ENCODE peak calls at places on chromosomes 16 and 17, in four cellular contexts. O is pancreas, C is fibroblast of the aortic adventitia, M is endothelial cell. S is an unnamed sample.

GRCh38 chr17:59848385-59848668 is 44.4 kb downstream of the TUBD1 start:
- DNase-seq in M (no peak), O (no peak), C (no peak), S (no peak)

GRCh38 chr17:71068351-71068750 is 899.0 kb downstream of the KCNJ2 start:
- DNase-seq in O (no peak), M (no peak), C (peak), S (no peak)

GRCh38 chr17:60586288-60586974 is 13.6 kb upstream of the PPM1D start:
- DNase-seq in M (peak), C (peak), O (no peak), S (no peak)

GRCh38 chr16:77289331-77289809 is 90.2 kb downstream of the SYCE1L start:
- DNase-seq in O (no peak), C (peak), M (no peak), S (no peak)

GRCh38 chr17:27415090-27415795 is 41.0 kb upstream of the KSR1 start:
- DNase-seq in C (no peak), M (no peak), O (no peak), S (peak)

GRCh38 chr16:85216522-85217375 is 104.5 kb upstream of the CIBAR2 start:
- DNase-seq in M (no peak), O (no peak), C (no peak), S (no peak)

GRCh38 chr17:80477647-80478478 is 1.5 kb upstream of the NPTX1 start:
- DNase-seq in M (peak), O (peak), C (peak), S (no peak)

GRCh38 chr17:13704333-13704732 is 102.6 kb upstream of the HS3ST3A1 start:
- DNase-seq in M (no peak), C (peak), O (no peak), S (no peak)

GRCh38 chr17:39196820-39197331 is 593 bp downstream of the CACNB1 start:
- DNase-seq in M (no peak), O (no peak), C (no peak), S (peak)

GRCh38 chr16:4260360-4260759 is 12.5 kb downstream of the TFAP4 start:
- DNase-seq in O (peak), C (no peak), M (no peak), S (no peak)

GRCh38 chr16:83713597-83713996 is 94.2 kb upstream of the HSBP1 start:
- DNase-seq in M (no peak), C (no peak), O (no peak), S (peak)

GRCh38 chr17:60390881-60391418 is 983 bp downstream of the USP32 start:
- DNase-seq in C (peak), M (peak), O (peak), S (peak)

GRCh38 chr17:51585514-51586104 is 325.3 kb downstream of the UTP18 start:
- DNase-seq in M (peak), C (no peak), O (no peak), S (no peak)

GRCh38 chr17:78993241-78993956 is 13.7 kb upstream of the LGALS3BP start:
- DNase-seq in C (peak), M (peak), O (peak), S (peak)

GRCh38 chr17:45305532-45306087 is 11.2 kb downstream of the MAP3K14 start:
- DNase-seq in O (no peak), M (no peak), C (no peak), S (no peak)

GRCh38 chr16:14181371-14182050 is 110.4 kb downstream of the MRTFB start:
- DNase-seq in O (no peak), M (no peak), C (peak), S (no peak)

GRCh38 chr17:45907720-45908395 is 13.5 kb downstream of the MAPT start:
- DNase-seq in C (no peak), O (no peak), M (no peak), S (no peak)

GRCh38 chr17:27540300-27541105 is 84.3 kb downstream of the KSR1 start:
- DNase-seq in M (no peak), O (peak), C (peak), S (no peak)

GRCh38 chr16:85612191-85612800 is 826 bp upstream of the GSE1 start:
- DNase-seq in O (peak), C (peak), M (no peak), S (no peak)

GRCh38 chr16:84486126-84486525 is 18.3 kb downstream of the MEAK7 start:
- DNase-seq in O (no peak), M (no peak), C (no peak), S (no peak)

GRCh38 chr17:44878627-44879221 is 20.5 kb downstream of the EFTUD2 start:
- DNase-seq in M (peak), C (peak), O (no peak), S (peak)

GRCh38 chr17:67221062-67221998 is 23.7 kb downstream of the HELZ start:
- DNase-seq in M (peak), C (peak), O (no peak), S (peak)

GRCh38 chr17:11996722-11997146 is 541 bp downstream of the ZNF18 start:
- DNase-seq in C (peak), M (no peak), O (no peak), S (peak)

GRCh38 chr17:50944902-50945720 is 79.0 kb upstream of the TOB1 start:
- DNase-seq in M (no peak), O (no peak), C (no peak), S (no peak)

GRCh38 chr17:57946798-57947358 is 8.3 kb downstream of the CUEDC1 start:
- DNase-seq in C (peak), M (no peak), O (no peak), S (peak)

GRCh38 chr17:3944485-3945388 is 19.5 kb downstream of the ATP2A3 start:
- DNase-seq in C (peak), O (no peak), M (peak), S (no peak)

GRCh38 chr17:57968456-57968855 is 13.2 kb upstream of the CUEDC1 start:
- DNase-seq in O (no peak), C (no peak), M (no peak), S (no peak)

GRCh38 chr17:34668206-34668605 is 88.8 kb downstream of the TMEM132E start:
- DNase-seq in M (no peak), C (no peak), O (peak), S (no peak)

GRCh38 chr17:29037739-29038465 is 5.0 kb upstream of the PIPOX start:
- DNase-seq in C (no peak), M (no peak), O (no peak), S (no peak)

GRCh38 chr16:19751478-19751877 is 33.4 kb downstream of the IQCK start:
- DNase-seq in M (no peak), C (no peak), O (no peak), S (no peak)

GRCh38 chr16:54446639-54447038 is 160.1 kb upstream of the IRX3 start:
- DNase-seq in M (no peak), O (no peak), C (peak), S (no peak)

GRCh38 chr17:74763565-74764387 is 12.4 kb downstream of the NAT9 start:
- DNase-seq in M (no peak), O (no peak), C (no peak), S (no peak)

GRCh38 chr17:80999224-81000088 is 7.8 kb downstream of the CHMP6 start:
- DNase-seq in C (no peak), O (no peak), M (no peak), S (no peak)

GRCh38 chr17:75552847-75553552 is 27.5 kb downstream of the LLGL2 start:
- DNase-seq in O (no peak), C (no peak), M (no peak), S (no peak)

GRCh38 chr17:59284317-59284716 is 47.1 kb upstream of the YPEL2 start:
- DNase-seq in C (no peak), O (no peak), M (no peak), S (no peak)

GRCh38 chr17:57541472-57542394 is 203.4 kb downstream of the CCDC182 start:
- DNase-seq in O (no peak), C (peak), M (no peak), S (no peak)

GRCh38 chr17:55706808-55707773 is 15.6 kb downstream of the TMEM100 start:
- DNase-seq in O (no peak), C (peak), M (no peak), S (no peak)

GRCh38 chr17:2853722-2854580 is 57.7 kb downstream of the RAP1GAP2 start:
- DNase-seq in O (peak), M (peak), C (no peak), S (no peak)

GRCh38 chr16:17448640-17449638 is 21.8 kb downstream of the XYLT1 start:
- DNase-seq in O (peak), M (no peak), C (no peak), S (no peak)

DNA sequence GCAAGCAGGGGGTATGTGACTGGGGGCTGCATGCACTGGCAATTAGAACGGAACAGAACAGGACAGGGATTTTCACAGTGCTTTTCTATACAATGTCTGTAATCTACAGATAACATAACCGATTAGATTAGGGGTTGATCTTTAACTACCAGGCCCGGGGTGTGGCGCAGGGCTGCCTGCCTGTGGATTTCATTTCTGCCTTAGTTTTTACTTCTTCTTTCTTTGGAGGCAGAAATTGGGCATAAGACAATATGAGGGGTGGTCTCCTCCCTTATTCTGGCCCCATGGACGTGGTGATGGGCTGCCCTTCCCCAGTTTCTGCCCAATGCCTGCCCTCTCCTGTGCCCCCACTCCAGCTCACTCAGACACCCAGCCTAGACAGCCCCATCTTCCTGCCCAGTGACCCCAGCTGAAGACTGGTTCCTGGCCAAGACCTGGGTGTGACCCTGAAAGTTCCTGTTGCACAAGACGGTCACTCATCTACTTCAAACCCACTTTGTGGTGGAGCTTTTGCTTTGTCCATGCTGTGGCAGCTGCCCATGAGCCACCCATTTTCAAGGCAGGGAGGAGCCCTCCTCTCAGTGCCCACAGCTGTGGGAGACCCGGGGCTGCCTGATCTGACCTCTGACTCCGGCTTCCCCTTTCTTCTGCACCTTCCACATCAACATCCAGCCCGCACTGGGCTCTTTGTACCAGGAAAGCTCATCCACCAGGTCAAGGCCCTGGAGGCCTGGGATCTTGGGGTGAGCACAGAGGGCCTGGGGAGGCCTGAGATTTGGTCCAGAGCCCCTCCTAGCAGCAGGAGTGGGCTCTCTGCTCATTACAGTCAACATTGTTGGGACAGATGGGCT is 18.6 kb downstream of the ALOX12B start:
- DNase-seq in O (peak), C (no peak), M (no peak), S (no peak)
- TF ChIP-seq CTCF in O (no peak), C (no peak), M (no peak), S (no peak)

GRCh38 chr16:30083216-30084055 is 7.6 kb downstream of the PPP4C start:
- DNase-seq in M (no peak), C (no peak), O (peak), S (no peak)

GRCh38 chr16:30084816-30085159 is 6.9 kb downstream of the TBX6 start:
- DNase-seq in O (peak), M (no peak), C (peak), S (no peak)

GRCh38 chr16:30084096-30084815 is 7.5 kb downstream of the TBX6 start:
- DNase-seq in M (no peak), C (no peak), O (peak), S (no peak)

GRCh38 chr16:30085247-30085646 is 6.5 kb downstream of the TBX6 start:
- DNase-seq in M (no peak), C (peak), O (no peak), S (no peak)

DNA sequence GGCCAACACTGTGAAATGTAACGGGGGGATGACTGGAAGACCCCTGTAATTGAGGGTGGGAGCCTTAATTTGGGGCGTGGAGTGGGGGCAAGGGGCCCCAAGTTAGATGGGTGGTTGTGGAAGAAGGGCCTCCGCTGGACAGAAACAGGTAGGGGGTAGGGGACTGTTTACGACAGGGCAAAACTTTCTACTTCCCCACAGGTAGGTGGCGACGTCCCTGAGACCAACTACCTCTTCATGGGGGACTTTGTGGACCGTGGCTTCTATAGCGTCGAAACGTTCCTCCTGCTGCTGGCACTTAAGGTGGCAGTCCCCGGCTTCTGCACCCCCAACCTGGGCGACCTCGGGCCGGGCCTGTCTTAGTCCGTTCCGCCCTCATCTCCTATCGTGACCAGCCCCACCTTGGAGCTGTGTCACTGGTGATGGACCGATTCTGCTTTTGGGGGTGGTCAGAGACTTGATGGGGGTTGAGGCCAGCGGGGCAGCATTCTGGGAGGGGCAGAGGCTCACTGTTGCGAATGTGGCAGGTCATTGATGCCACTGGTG is 6.8 kb downstream of the PPP4C start:
- DNase-seq in O (peak), M (no peak), C (no peak), S (no peak)
- TF ChIP-seq CTCF in O (no peak), M (no peak), C (no peak), S (peak)

GRCh38 chr16:49057391-49057790 is 224.2 kb downstream of the CBLN1 start:
- DNase-seq in C (no peak), O (no peak), M (no peak), S (no peak)

GRCh38 chr16:49054606-49055005 is 227.0 kb downstream of the CBLN1 start:
- DNase-seq in O (no peak), M (no peak), C (no peak), S (no peak)

GRCh38 chr16:49058382-49058781 is 223.3 kb downstream of the CBLN1 start:
- DNase-seq in O (no peak), M (no peak), C (no peak), S (no peak)

GRCh38 chr16:49055824-49056545 is 225.7 kb downstream of the CBLN1 start:
- DNase-seq in C (no peak), O (no peak), M (no peak), S (no peak)

DNA sequence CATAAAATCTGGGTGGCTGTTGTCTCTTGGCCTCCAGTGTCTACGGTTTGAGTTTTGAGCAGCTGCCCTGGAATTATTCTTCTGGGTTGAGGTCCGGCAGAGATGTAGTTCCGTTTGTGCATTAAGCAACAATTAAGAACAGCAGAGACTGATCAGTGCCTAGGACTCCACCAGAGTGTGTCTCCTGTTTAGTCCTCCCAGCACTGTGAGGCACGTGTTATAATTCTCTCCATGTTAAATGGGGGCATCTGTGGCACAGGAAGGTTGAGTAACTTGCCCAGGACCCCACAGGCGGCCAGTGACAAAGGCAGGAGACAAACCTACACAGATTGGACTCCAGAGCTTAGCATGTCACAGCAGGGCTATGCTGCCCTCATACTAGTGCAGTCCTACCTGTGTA is 225.1 kb downstream of the CBLN1 start:
- DNase-seq in M (no peak), C (no peak), O (no peak), S (no peak)
- TF ChIP-seq CTCF in M (no peak), C (no peak), O (no peak), S (no peak)

DNA sequence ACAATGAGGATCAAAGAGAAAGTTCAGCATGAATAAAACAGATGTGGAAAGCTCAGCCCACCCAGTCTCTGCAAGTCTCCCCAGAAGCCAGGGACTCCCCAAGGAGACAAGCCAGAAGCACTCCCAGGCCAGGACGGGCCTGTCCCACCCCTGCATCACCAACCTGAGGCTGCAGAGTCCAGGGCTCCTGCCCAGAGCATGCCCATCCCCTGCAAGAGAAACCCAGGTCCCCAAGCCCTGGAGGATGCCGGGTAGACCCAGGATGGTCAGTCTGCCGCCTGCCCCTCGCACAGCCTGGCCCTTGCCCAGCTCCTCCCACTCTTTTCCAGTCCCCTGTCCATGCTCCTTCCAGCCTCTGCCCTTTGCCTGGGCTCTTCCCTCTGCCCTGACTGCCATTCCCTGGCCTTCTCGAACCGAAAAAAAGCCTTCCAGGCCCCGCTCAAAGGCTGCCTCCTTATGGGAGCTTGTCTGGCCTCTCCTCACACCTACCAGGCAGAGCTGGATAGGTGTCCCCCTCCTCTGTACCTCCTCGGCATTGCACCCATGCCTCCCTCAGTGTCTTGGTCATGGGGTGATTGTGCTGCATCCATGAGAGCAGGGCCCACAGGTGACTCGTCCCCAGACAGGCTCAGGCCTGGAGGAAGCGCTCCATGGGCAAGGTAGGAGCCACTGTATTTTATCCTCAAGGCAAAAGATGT is 44.8 kb downstream of the BEAN1 start:
- DNase-seq in M (no peak), O (no peak), C (no peak), S (no peak)
- TF ChIP-seq CTCF in M (no peak), O (no peak), C (no peak), S (peak)

GRCh38 chr16:68985855-68986254 is 119.6 kb upstream of the HAS3 start:
- DNase-seq in M (no peak), O (no peak), C (peak), S (no peak)

GRCh38 chr16:68987734-68988457 is 117.6 kb upstream of the HAS3 start:
- DNase-seq in O (no peak), C (no peak), M (no peak), S (no peak)

GRCh38 chr16:68981971-68982370 is 123.5 kb upstream of the HAS3 start:
- DNase-seq in C (no peak), O (no peak), M (no peak), S (no peak)

GRCh38 chr16:68984467-68984866 is 121.0 kb upstream of the HAS3 start:
- DNase-seq in M (no peak), O (no peak), C (no peak), S (no peak)

DNA sequence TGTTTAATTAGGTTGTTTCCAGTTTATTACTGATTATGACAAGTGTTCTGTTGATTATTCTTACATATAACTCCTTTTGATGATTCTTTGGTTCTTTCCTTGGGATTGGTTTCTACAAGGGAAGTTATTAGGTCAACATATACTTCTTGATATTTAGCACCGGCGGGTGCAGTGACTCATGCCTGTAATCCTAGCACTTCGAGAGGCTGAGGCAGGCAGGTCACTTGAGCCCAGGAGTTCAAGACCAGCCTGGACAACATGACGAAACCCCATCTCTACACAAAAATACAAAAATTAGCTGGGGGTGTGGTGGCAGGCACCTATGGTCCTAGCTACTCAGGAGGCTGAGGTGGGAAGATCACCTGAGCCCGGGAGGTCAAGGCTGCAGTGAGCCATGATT is 120.2 kb upstream of the HAS3 start:
- DNase-seq in O (no peak), C (no peak), M (no peak), S (no peak)
- TF ChIP-seq CTCF in O (no peak), C (no peak), M (no peak), S (no peak)

DNA sequence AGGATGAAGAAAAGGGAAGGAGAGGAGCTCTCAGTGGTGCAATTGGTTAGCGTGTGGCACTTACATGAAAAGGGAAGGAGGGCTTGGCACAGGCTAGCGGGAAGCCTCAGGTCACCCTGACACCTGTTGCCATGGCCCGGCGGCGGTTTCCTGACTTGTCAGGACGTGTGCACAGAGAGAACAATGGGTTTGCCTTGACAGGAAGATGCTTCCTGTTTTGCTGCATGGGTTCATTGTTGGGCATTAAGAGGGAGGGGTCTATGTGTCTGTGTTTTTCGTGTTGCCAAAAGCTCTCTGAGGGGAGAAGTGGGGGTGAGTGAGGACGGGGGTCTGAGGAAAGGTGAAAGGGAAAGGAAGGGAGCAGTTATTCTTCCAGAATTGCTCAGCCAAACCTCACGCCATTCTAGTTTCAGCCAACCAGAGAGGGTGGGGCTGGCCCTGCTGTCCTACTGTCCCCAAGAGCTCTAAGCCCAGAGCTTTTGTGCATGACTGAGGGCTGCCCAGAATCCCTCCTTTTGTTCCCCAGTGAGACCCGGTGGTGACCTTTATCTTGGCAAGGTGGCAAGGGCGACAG is 17.1 kb upstream of the CCR7 start:
- DNase-seq in M (peak), C (no peak), O (peak), S (peak)
- TF ChIP-seq CTCF in M (no peak), C (no peak), O (no peak), S (no peak)

S was measured in DND-41.